ENCODE peak calls at places on chromosomes 2 and 18, in five cellular contexts. H, U, C, R and G are unnamed samples.

GRCh38 chr2:64861338-64862000 is 127.7 kb upstream of the SLC1A4 start:
- DNase-seq in H (no peak), U (no peak), C (peak; percentile 17), R (no peak), G (no peak)

GRCh38 chr18:34929336-34929780 is 111.9 kb upstream of the MAPRE2 start:
- DNase-seq in H (no peak), U (no peak), C (no peak), R (no peak), G (no peak)

GRCh38 chr2:40033781-40034180 is 254.7 kb upstream of the THUMPD2 start:
- DNase-seq in H (no peak), U (no peak), C (no peak), R (no peak), G (no peak)

GRCh38 chr2:29165362-29166236 is 50.4 kb downstream of the CLIP4 start:
- DNase-seq in H (no peak), U (no peak), C (no peak), R (no peak), G (peak; percentile 64)

GRCh38 chr2:120430957-120431356 is 85.0 kb downstream of the INHBB start:
- DNase-seq in H (no peak), U (no peak), C (no peak), R (no peak), G (no peak)

GRCh38 chr2:105575626-105576025 is 169.1 kb upstream of the NCK2 start:
- DNase-seq in H (no peak), U (no peak), C (no peak), R (no peak), G (no peak)

GRCh38 chr2:54522624-54523281 is 66.6 kb downstream of the SPTBN1 start:
- DNase-seq in H (peak; percentile 73), U (peak; percentile 26), C (no peak), R (peak; percentile 43), G (peak; percentile 90)

GRCh38 chr2:200270732-200271131 is 35.8 kb upstream of the SPATS2L start:
- DNase-seq in H (no peak), U (no peak), C (no peak), R (no peak), G (no peak)

GRCh38 chr18:42374961-42375360 is 419.9 kb downstream of the PIK3C3 start:
- DNase-seq in H (no peak), U (no peak), C (no peak), R (no peak), G (no peak)

GRCh38 chr2:1781291-1782080 is 37.2 kb upstream of the PXDN start:
- DNase-seq in H (no peak), U (no peak), C (no peak), R (no peak), G (no peak)

GRCh38 chr2:236402016-236402784 is 138.0 kb upstream of the ASB18 start:
- DNase-seq in H (no peak), U (no peak), C (no peak), R (peak; percentile 23), G (peak; percentile 10)